ENCODE peak calls at places on chromosomes 11 and 22, in four cellular contexts. R, K, N and V are unnamed samples.

GRCh38 chr11:16883179-16883578 is 131.0 kb downstream of the PLEKHA7 start:
- DNase-seq in R (peak), K (no peak), N (no peak), V (no peak)

GRCh38 chr11:15629690-15630321 is 515.1 kb downstream of the INSC start:
- DNase-seq in R (peak), K (no peak), N (peak), V (no peak)

GRCh38 chr22:21641417-21641794 is 696 bp upstream of the SDF2L1 start:
- DNase-seq in R (peak), K (no peak), N (no peak), V (peak)

GRCh38 chr11:79265756-79266322 is 175.0 kb downstream of the TENM4 start:
- DNase-seq in R (no peak), K (no peak), N (no peak), V (no peak)

GRCh38 chr22:46539169-46539568 is 1.7 kb upstream of the CELSR1 start:
- DNase-seq in R (no peak), K (no peak), N (no peak), V (no peak)

GRCh38 chr11:65551572-65552398 is 6.4 kb downstream of the LTBP3 start:
- DNase-seq in R (peak), K (no peak), N (no peak), V (no peak)

GRCh38 chr11:3684787-3685186 is 13.6 kb upstream of the CHRNA10 start:
- DNase-seq in R (no peak), K (no peak), N (no peak), V (no peak)

GRCh38 chr22:40855960-40856512 is 403 bp downstream of the ST13 start:
- DNase-seq in R (peak), K (no peak), N (no peak), V (no peak)

GRCh38 chr22:46908641-46909107 is 146.2 kb downstream of the TBC1D22A start:
- DNase-seq in R (no peak), K (no peak), N (no peak), V (no peak)

GRCh38 chr22:20117656-20118571 is 888 bp upstream of the TRMT2A start:
- DNase-seq in R (peak), K (peak), N (no peak), V (no peak)

GRCh38 chr11:117796456-117797428 is at the start of gene DSCAML1:
- DNase-seq in R (peak), K (peak), N (no peak), V (peak)

GRCh38 chr11:78526497-78527146 is 48.0 kb downstream of the NARS2 start:
- DNase-seq in R (no peak), K (no peak), N (no peak), V (no peak)

GRCh38 chr11:19466314-19466713 is 225.6 kb upstream of the E2F8 start:
- DNase-seq in R (no peak), K (no peak), N (no peak), V (no peak)

GRCh38 chr11:63589000-63589399 is 25.2 kb downstream of the PLAAT3 start:
- DNase-seq in R (no peak), K (no peak), N (no peak), V (no peak)

GRCh38 chr11:117199916-117200812 is 994 bp downstream of the TAGLN start:
- DNase-seq in R (no peak), K (no peak), N (no peak), V (peak)

GRCh38 chr11:36628765-36629199 is 30.7 kb upstream of the RAG2 start:
- DNase-seq in R (no peak), K (no peak), N (no peak), V (no peak)

GRCh38 chr11:73147771-73148681 is 5.9 kb upstream of the FCHSD2 start:
- DNase-seq in R (no peak), K (no peak), N (no peak), V (no peak)